ENCODE peak calls at places on chromosomes 6 and 20, in ten cellular contexts. V, P, J, G, H, X, A, W, L and S are unnamed samples. For H3K9me3 and H3K4me1, the result is how much of the 10 kb centered on the place peaks cover.

GRCh38 chr6:161033667-161034066 is 42.1 kb downstream of the MAP3K4 start:
- DNase-seq in X (no peak), A (no peak), V (no peak), P (no peak), L (no peak), W (no peak), H (no peak), G (no peak), J (no peak), S (no peak)

GRCh38 chr20:55103188-55103587 is 627.8 kb downstream of the DOK5 start:
- DNase-seq in J (no peak), H (no peak), A (peak), X (no peak), V (no peak), L (no peak), G (no peak), W (no peak), P (no peak), S (no peak)

GRCh38 chr20:48064929-48065328 is 279.6 kb upstream of the SULF2 start:
- DNase-seq in J (no peak), X (no peak), V (no peak), A (no peak), H (no peak), W (no peak), P (no peak), L (no peak), G (no peak), S (no peak)

GRCh38 chr6:168527451-168528210 is 86.6 kb downstream of the SMOC2 start:
- DNase-seq in G (no peak), W (no peak), P (no peak), A (no peak), V (no peak), H (no peak), X (no peak), L (no peak), J (no peak), S (no peak)

GRCh38 chr6:144343736-144344428 is 58.7 kb downstream of the UTRN start:
- DNase-seq in L (no peak), X (no peak), J (no peak), H (no peak), P (peak), W (peak), G (no peak), A (peak), V (no peak), S (no peak)

GRCh38 chr6:148999501-148999900 is 252.7 kb downstream of the UST start:
- DNase-seq in A (no peak), J (no peak), W (no peak), G (no peak), L (no peak), X (no peak), P (peak), H (no peak), V (no peak), S (no peak)

GRCh38 chr6:31193206-31193605 is 22.7 kb upstream of the POU5F1 start:
- DNase-seq in X (no peak), G (no peak), V (no peak), L (no peak), W (no peak), H (no peak), A (no peak), J (no peak), P (no peak), S (no peak)

GRCh38 chr6:13044390-13044789 is 283.9 kb downstream of the TBC1D7 start:
- DNase-seq in G (no peak), A (no peak), X (no peak), W (no peak), P (peak), L (no peak), H (no peak), V (no peak), J (peak), S (no peak)

GRCh38 chr20:14199111-14199510 is 138.3 kb downstream of the FLRT3 start:
- DNase-seq in W (no peak), L (no peak), P (no peak), X (no peak), H (no peak), A (no peak), G (no peak), J (no peak), V (no peak), S (no peak)

GRCh38 chr6:31541059-31541657 is 645 bp downstream of the DDX39B start:
- DNase-seq in H (no peak), A (peak), P (peak), L (no peak), X (peak), V (peak), J (no peak), W (no peak), G (no peak), S (no peak)

GRCh38 chr6:5389086-5389745 is 127.9 kb downstream of the FARS2 start:
- DNase-seq in P (no peak), W (no peak), L (no peak), X (no peak), H (no peak), V (no peak), G (no peak), J (no peak), A (no peak), S (no peak)

GRCh38 chr6:38775870-38776269 is 60.8 kb downstream of the DNAH8 start:
- DNase-seq in P (no peak), W (no peak), L (no peak), A (no peak), G (no peak), V (no peak), J (no peak), H (no peak), X (no peak), S (no peak)

GRCh38 chr6:133551847-133552331 is 310.7 kb downstream of the EYA4 start:
- DNase-seq in L (peak), V (no peak), H (no peak), A (no peak), W (no peak), P (peak), X (no peak), J (no peak), G (no peak), S (no peak)

GRCh38 chr20:22315771-22316170 is 268.6 kb downstream of the FOXA2 start:
- DNase-seq in J (no peak), H (no peak), W (no peak), P (no peak), G (no peak), V (no peak), L (no peak), A (no peak), X (no peak), S (no peak)

GRCh38 chr6:33885121-33886057 is 81.6 kb upstream of the MLN start:
- DNase-seq in V (no peak), J (peak), X (no peak), G (no peak), L (no peak), P (peak), W (no peak), H (no peak), A (peak), S (no peak)

GRCh38 chr6:13299403-13299821 is 28.9 kb downstream of the TBC1D7 start:
- DNase-seq in X (no peak), L (peak), A (no peak), P (no peak), J (no peak), G (no peak), V (no peak), H (no peak), W (no peak), S (no peak)

GRCh38 chr6:24991748-24992467 is 56.1 kb upstream of the RIPOR2 start:
- DNase-seq in H (no peak), G (no peak), P (peak), A (peak), J (peak), W (peak), L (no peak), V (peak), X (peak), S (no peak)

GRCh38 chr6:127938701-127939100 is 37.8 kb upstream of the THEMIS start:
- DNase-seq in V (no peak), J (peak), G (no peak), L (no peak), X (no peak), W (no peak), H (no peak), A (no peak), P (peak), S (no peak)

GRCh38 chr6:69789573-69789972 is 7.2 kb downstream of the LMBRD1 start:
- DNase-seq in G (no peak), P (no peak), A (no peak), J (no peak), X (no peak), H (no peak), W (no peak), V (no peak), L (no peak), S (no peak)

GRCh38 chr6:26251354-26252081 is 113.5 kb upstream of the BTN3A2 start:
- DNase-seq in X (peak), J (no peak), L (no peak), W (peak), G (peak), A (peak), H (no peak), P (no peak), V (peak), S (no peak)

GRCh38 chr20:49281913-49282467 is 4.1 kb upstream of the ZNFX1 start:
- DNase-seq in H (no peak), V (no peak), G (no peak), L (no peak), W (no peak), X (no peak), P (no peak), J (no peak), A (no peak), S (no peak)

GRCh38 chr20:49283176-49283702 is 5.4 kb upstream of the ZNFX1 start:
- DNase-seq in V (no peak), L (no peak), J (no peak), G (no peak), W (no peak), H (no peak), A (no peak), P (no peak), X (no peak), S (no peak)

GRCh38 chr20:49283703-49284625 is 6.1 kb upstream of the ZNFX1 start:
- DNase-seq in G (no peak), X (no peak), L (no peak), A (no peak), H (no peak), J (no peak), V (no peak), P (no peak), W (no peak), S (no peak)

GRCh38 chr20:49281059-49281912 is 3.4 kb upstream of the ZNFX1 start:
- DNase-seq in P (peak), X (peak), A (peak), J (no peak), G (no peak), V (no peak), L (no peak), H (no peak), W (no peak), S (no peak)

DNA sequence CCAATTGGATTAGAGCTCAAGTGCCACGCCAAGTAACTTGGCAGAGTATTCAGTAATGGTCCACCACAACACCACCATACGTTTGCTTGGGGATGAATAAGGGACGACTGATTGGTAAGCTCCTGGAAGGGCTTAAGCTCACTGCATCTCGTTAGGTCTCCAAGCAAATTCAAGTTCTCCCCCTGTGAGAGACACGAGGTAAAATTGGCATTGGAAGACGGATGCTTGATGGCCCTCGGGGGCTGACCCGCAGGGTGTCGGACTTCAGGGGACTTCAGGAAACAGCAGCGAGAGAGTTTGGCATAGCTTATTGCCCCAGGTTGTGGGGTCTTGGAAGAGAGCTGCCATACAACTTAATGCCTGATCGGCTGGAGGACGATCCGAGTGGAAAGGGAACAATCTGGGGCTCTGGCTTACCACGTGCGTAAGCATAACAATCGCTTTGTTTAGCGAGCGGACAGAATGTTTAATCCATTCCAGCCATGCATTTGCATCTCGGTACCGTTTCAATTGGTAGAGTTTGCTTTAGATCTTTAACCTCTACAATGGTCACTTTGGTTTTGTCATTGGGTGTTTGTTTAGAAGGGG is 4.8 kb upstream of the ZNFX1 start:
- DNase-seq in A (no peak), G (no peak), J (no peak), W (no peak), H (no peak), V (no peak), X (peak), L (no peak), P (no peak), S (no peak)
- H3K9me3 ChIP-seq in A (under half), G (under half), J (under half), W (under half), H (under half), V (half or more), X (under half), L (under half), P (under half), S (under half)

GRCh38 chr20:4944918-4945317 is 56.4 kb downstream of the SLC23A2 start:
- DNase-seq in H (no peak), V (no peak), X (no peak), J (no peak), G (no peak), P (no peak), L (no peak), A (no peak), W (no peak), S (no peak)
- H3K4me1 ChIP-seq in H (under half), V (under half), X (under half), J (under half), G (under half), P (under half), L (under half), A (under half), W (under half), S (under half)

DNA sequence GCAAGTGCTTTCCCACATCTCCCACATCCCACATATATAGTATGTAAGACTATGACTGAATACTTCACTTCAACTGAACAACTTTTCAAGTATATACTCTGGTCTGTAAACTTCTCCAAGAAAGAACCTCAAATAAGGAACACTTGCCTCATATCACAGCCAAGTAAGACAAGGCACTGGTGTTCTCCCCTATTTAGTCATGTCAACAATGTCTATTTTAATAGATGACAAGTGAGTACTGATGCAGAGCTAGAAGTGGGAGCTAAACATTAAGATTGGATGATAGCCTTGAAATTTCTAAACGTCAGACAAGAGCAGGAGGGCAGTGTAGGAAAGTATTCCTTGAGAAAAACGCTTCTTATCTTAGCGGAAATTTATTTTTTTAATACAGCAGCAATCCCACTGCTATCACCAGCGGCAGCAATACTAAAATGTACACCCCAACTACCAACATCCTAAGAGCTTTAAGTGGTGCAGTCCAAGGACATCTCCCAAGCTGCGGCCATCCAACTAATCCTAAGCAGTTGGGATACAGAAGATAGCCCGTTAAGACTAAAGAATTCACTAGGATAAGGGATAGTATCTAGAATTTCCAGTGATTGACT is 29.3 kb downstream of the DST start:
- DNase-seq in X (no peak), A (no peak), J (no peak), H (no peak), G (no peak), P (no peak), W (no peak), L (no peak), V (no peak), S (no peak)
- H3K9me3 ChIP-seq in X (under half), A (under half), J (under half), H (under half), G (under half), P (under half), W (under half), L (under half), V (under half), S (under half)

GRCh38 chr6:100475554-100476325 is 11.0 kb upstream of the SIM1 start:
- DNase-seq in V (no peak), P (peak), X (no peak), J (no peak), H (no peak), G (no peak), A (no peak), W (peak), L (no peak), S (no peak)
- H3K4me1 ChIP-seq in V (under half), P (under half), X (under half), J (under half), H (under half), G (under half), A (under half), W (under half), L (under half), S (under half)

DNA sequence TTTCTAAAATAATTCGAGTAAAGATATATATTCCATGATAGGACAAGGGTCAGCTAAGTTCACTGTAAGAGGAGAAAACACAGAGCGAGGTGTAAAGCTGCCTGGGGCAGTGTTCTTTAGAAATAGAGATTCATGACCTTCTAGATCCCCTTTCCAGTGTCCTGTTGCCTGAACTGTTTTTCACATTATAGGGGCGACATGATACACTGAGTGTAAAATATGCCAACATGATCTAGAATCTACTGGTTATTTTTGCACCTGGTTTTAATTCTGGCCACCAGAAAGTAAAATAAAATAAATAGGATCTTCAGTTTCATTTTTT is 98.0 kb upstream of the HDGFL1 start:
- DNase-seq in A (no peak), J (no peak), L (no peak), P (no peak), W (no peak), X (no peak), G (no peak), V (no peak), H (no peak), S (no peak)
- H3K9me3 ChIP-seq in A (under half), J (under half), L (under half), P (under half), W (under half), X (under half), G (under half), V (under half), H (under half), S (under half)

GRCh38 chr20:62837790-62838458 is 21.1 kb downstream of the COL9A3 start:
- DNase-seq in J (no peak), V (no peak), W (no peak), H (peak), A (peak), X (no peak), P (no peak), L (no peak), G (peak), S (no peak)

GRCh38 chr20:62837091-62837490 is 20.2 kb downstream of the COL9A3 start:
- DNase-seq in H (no peak), P (no peak), V (no peak), A (no peak), L (no peak), G (peak), X (no peak), W (no peak), J (no peak), S (no peak)

GRCh38 chr20:62835931-62836861 is 19.3 kb downstream of the COL9A3 start:
- DNase-seq in P (no peak), X (no peak), W (no peak), G (peak), A (no peak), H (no peak), V (no peak), J (no peak), L (no peak), S (no peak)

GRCh38 chr20:62832951-62833391 is 16.1 kb downstream of the COL9A3 start:
- DNase-seq in L (no peak), P (no peak), J (no peak), H (no peak), A (peak), V (no peak), G (peak), X (no peak), W (no peak), S (no peak)

GRCh38 chr20:62834967-62835730 is 18.3 kb downstream of the COL9A3 start:
- DNase-seq in A (no peak), J (no peak), P (no peak), W (no peak), V (no peak), L (no peak), X (no peak), G (peak), H (no peak), S (no peak)
- H3K4me1 ChIP-seq in A (under half), J (under half), P (under half), W (under half), V (under half), L (under half), X (under half), G (under half), H (under half), S (under half)

GRCh38 chr6:164346631-164347030 is 932.1 kb downstream of the QKI start:
- DNase-seq in X (no peak), G (no peak), V (no peak), P (no peak), W (no peak), J (no peak), L (no peak), A (no peak), H (no peak), S (no peak)
- H3K9me3 ChIP-seq in X (under half), G (under half), V (under half), P (under half), W (under half), J (under half), L (under half), A (under half), H (under half), S (under half)